ENCODE peak calls at places on chromosome 1, in six cellular contexts. One of them, this sample, is unnamed.

GRCh38 chr1:90402893-90403849 is 313.9 kb downstream of the BARHL2 start:
- DNase-seq in Peyer's patch: no peak
- DNase-seq in HAP-1: peak; percentile 64
- DNase-seq in heart right ventricle: no peak
- DNase-seq in adrenal gland: no peak
- DNase-seq in lung: peak; percentile 42
- DNase-seq in this sample: no peak

GRCh38 chr1:152182431-152182830 is 23.4 kb upstream of the RPTN start:
- DNase-seq in heart right ventricle: no peak
- DNase-seq in adrenal gland: no peak
- DNase-seq in Peyer's patch: no peak
- DNase-seq in lung: no peak
- DNase-seq in HAP-1: no peak
- DNase-seq in this sample: peak; percentile 36

GRCh38 chr1:184890539-184890973 is 83.8 kb downstream of the NIBAN1 start:
- DNase-seq in heart right ventricle: peak; percentile 64
- DNase-seq in lung: no peak
- DNase-seq in HAP-1: no peak
- DNase-seq in Peyer's patch: no peak
- DNase-seq in adrenal gland: peak; percentile 86
- DNase-seq in this sample: peak; percentile 53

GRCh38 chr1:86419277-86419903 is 4.6 kb upstream of the CLCA2 start:
- DNase-seq in HAP-1: peak; percentile 53
- DNase-seq in heart right ventricle: peak; percentile 23
- DNase-seq in adrenal gland: no peak
- DNase-seq in Peyer's patch: peak; percentile 61
- DNase-seq in lung: peak; percentile 43
- DNase-seq in this sample: peak; percentile 54

GRCh38 chr1:178953034-178953433 is 72.7 kb upstream of the FAM20B start:
- DNase-seq in Peyer's patch: no peak
- DNase-seq in adrenal gland: no peak
- DNase-seq in heart right ventricle: peak; percentile 54
- DNase-seq in HAP-1: no peak
- DNase-seq in lung: no peak
- DNase-seq in this sample: no peak

GRCh38 chr1:162905759-162906158 is 44.8 kb upstream of the CCDC190 start:
- DNase-seq in HAP-1: no peak
- DNase-seq in lung: no peak
- DNase-seq in adrenal gland: no peak
- DNase-seq in Peyer's patch: no peak
- DNase-seq in heart right ventricle: no peak
- DNase-seq in this sample: no peak

GRCh38 chr1:1216770-1217620 is 3.0 kb upstream of the TNFRSF4 start:
- DNase-seq in heart right ventricle: no peak
- DNase-seq in adrenal gland: no peak
- DNase-seq in Peyer's patch: no peak
- DNase-seq in lung: no peak
- DNase-seq in HAP-1: no peak
- DNase-seq in this sample: peak; percentile 59

GRCh38 chr1:230568008-230568407 is 74.3 kb upstream of the COG2 start:
- DNase-seq in lung: no peak
- DNase-seq in HAP-1: peak; percentile 15
- DNase-seq in adrenal gland: peak; percentile 52
- DNase-seq in Peyer's patch: no peak
- DNase-seq in heart right ventricle: no peak
- DNase-seq in this sample: no peak

GRCh38 chr1:32967863-32968571 is 3.4 kb upstream of the RNF19B start:
- DNase-seq in lung: no peak
- DNase-seq in HAP-1: no peak
- DNase-seq in adrenal gland: no peak
- DNase-seq in Peyer's patch: no peak
- DNase-seq in heart right ventricle: no peak
- DNase-seq in this sample: no peak

GRCh38 chr1:17984510-17985085 is 123.0 kb upstream of the IGSF21 start:
- DNase-seq in lung: no peak
- DNase-seq in HAP-1: peak; percentile 70
- DNase-seq in adrenal gland: peak; percentile 69
- DNase-seq in heart right ventricle: no peak
- DNase-seq in Peyer's patch: peak; percentile 68
- DNase-seq in this sample: no peak

GRCh38 chr1:207259391-207259790 is 62.1 kb upstream of the CD55 start:
- DNase-seq in adrenal gland: no peak
- DNase-seq in HAP-1: peak; percentile 9
- DNase-seq in Peyer's patch: peak; percentile 54
- DNase-seq in heart right ventricle: peak; percentile 13
- DNase-seq in lung: no peak
- DNase-seq in this sample: no peak

GRCh38 chr1:108000620-108001105 is 35.7 kb upstream of the VAV3 start:
- DNase-seq in lung: peak; percentile 29
- DNase-seq in adrenal gland: peak; percentile 75
- DNase-seq in Peyer's patch: peak; percentile 86
- DNase-seq in HAP-1: no peak
- DNase-seq in heart right ventricle: peak; percentile 64
- DNase-seq in this sample: no peak

GRCh38 chr1:70487910-70488665 is 77.0 kb downstream of the CTH start:
- DNase-seq in HAP-1: peak; percentile 71
- DNase-seq in lung: no peak
- DNase-seq in Peyer's patch: no peak
- DNase-seq in adrenal gland: peak; percentile 61
- DNase-seq in heart right ventricle: peak; percentile 16
- DNase-seq in this sample: peak; percentile 43

DNA sequence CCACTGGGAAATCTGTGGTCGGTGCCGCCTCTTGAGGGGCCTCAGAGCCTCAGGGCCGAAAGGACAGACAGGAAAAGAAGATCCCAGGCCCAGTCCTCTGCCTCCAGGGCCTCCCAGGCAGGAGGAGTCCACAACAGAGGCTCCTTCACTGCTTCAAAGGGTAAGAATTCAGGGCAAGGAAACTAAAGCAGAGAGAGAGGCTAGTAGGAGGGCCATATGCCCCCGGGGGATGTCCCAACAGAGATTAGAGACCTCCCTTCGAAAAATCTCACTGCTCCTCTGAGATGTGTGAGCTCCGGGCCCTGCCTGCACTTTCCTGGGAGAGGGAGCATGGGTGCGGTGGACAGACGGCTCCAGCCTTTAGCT is 465.9 kb downstream of the NPHP4 start:
- DNase-seq in lung: no peak
- DNase-seq in adrenal gland: no peak
- DNase-seq in heart right ventricle: no peak
- DNase-seq in HAP-1: no peak
- DNase-seq in Peyer's patch: no peak
- DNase-seq in this sample: no peak
- H3K27me3 ChIP-seq in lung: no peaks in the 10 kb centered on the region
- H3K27me3 ChIP-seq in adrenal gland: peaks cover 9% of the 10 kb centered on the region
- H3K27me3 ChIP-seq in heart right ventricle: peaks cover 51% of the 10 kb centered on the region
- H3K27me3 ChIP-seq in HAP-1: no peaks in the 10 kb centered on the region
- H3K27me3 ChIP-seq in Peyer's patch: no peaks in the 10 kb centered on the region
- H3K27me3 ChIP-seq in this sample: no peaks in the 10 kb centered on the region

DNA sequence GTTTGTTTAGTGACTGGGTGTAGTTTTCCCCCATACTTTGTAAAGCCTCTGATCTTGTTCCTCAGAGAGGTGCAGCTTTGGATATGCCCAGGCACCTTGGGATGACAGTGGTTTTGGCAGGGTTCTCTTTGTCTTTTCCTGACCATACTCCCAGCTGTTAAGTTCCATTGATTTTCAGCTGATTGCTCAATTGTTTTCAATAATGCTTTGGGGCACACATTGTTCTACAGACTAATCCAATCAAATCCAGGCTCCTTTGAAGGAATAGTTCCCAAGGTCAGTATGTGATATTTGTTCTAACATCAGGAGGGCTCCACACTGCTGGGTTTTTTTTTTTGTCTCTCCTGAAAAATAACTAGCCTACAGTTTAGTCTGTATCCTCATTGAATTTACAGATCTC is 24.8 kb downstream of the PPP2R5A start:
- DNase-seq in HAP-1: no peak
- DNase-seq in heart right ventricle: no peak
- DNase-seq in adrenal gland: no peak
- DNase-seq in Peyer's patch: no peak
- DNase-seq in lung: no peak
- DNase-seq in this sample: no peak
- H3K9me3 ChIP-seq in HAP-1: no peaks in the 10 kb centered on the region
- H3K9me3 ChIP-seq in heart right ventricle: peaks cover 18% of the 10 kb centered on the region
- H3K9me3 ChIP-seq in adrenal gland: no peaks in the 10 kb centered on the region
- H3K9me3 ChIP-seq in Peyer's patch: no peaks in the 10 kb centered on the region
- H3K9me3 ChIP-seq in lung: peaks cover 2% of the 10 kb centered on the region
- H3K9me3 ChIP-seq in this sample: no peaks in the 10 kb centered on the region

GRCh38 chr1:24998554-24999245 is 68.6 kb upstream of the RUNX3 start:
- DNase-seq in lung: no peak
- DNase-seq in Peyer's patch: no peak
- DNase-seq in adrenal gland: no peak
- DNase-seq in heart right ventricle: no peak
- DNase-seq in HAP-1: no peak
- DNase-seq in this sample: no peak
- H3K4me3 ChIP-seq in lung: no peak overlapping the region
- H3K4me3 ChIP-seq in Peyer's patch: no peak overlapping the region
- H3K4me3 ChIP-seq in adrenal gland: no peak overlapping the region
- H3K4me3 ChIP-seq in heart right ventricle: no peak overlapping the region
- H3K4me3 ChIP-seq in HAP-1: no peak overlapping the region
- H3K4me3 ChIP-seq in this sample: no peak overlapping the region

GRCh38 chr1:41397020-41397419 is 35.8 kb downstream of the FOXO6 start:
- DNase-seq in adrenal gland: no peak
- DNase-seq in heart right ventricle: no peak
- DNase-seq in Peyer's patch: no peak
- DNase-seq in lung: no peak
- DNase-seq in HAP-1: no peak
- DNase-seq in this sample: no peak
- H3K27me3 ChIP-seq in adrenal gland: peaks cover 5% of the 10 kb centered on the region
- H3K27me3 ChIP-seq in heart right ventricle: peaks cover 2% of the 10 kb centered on the region
- H3K27me3 ChIP-seq in Peyer's patch: no peaks in the 10 kb centered on the region
- H3K27me3 ChIP-seq in lung: no peaks in the 10 kb centered on the region
- H3K27me3 ChIP-seq in HAP-1: no peaks in the 10 kb centered on the region
- H3K27me3 ChIP-seq in this sample: no peaks in the 10 kb centered on the region

GRCh38 chr1:4091996-4092395 is 191.9 kb upstream of the C1orf174 start:
- DNase-seq in adrenal gland: no peak
- DNase-seq in Peyer's patch: peak; percentile 19
- DNase-seq in heart right ventricle: no peak
- DNase-seq in HAP-1: no peak
- DNase-seq in lung: no peak
- DNase-seq in this sample: no peak
- H3K9me3 ChIP-seq in adrenal gland: no peaks in the 10 kb centered on the region
- H3K9me3 ChIP-seq in Peyer's patch: no peaks in the 10 kb centered on the region
- H3K9me3 ChIP-seq in heart right ventricle: peaks cover 32% of the 10 kb centered on the region
- H3K9me3 ChIP-seq in HAP-1: no peaks in the 10 kb centered on the region
- H3K9me3 ChIP-seq in lung: peaks cover 38% of the 10 kb centered on the region
- H3K9me3 ChIP-seq in this sample: no peaks in the 10 kb centered on the region

DNA sequence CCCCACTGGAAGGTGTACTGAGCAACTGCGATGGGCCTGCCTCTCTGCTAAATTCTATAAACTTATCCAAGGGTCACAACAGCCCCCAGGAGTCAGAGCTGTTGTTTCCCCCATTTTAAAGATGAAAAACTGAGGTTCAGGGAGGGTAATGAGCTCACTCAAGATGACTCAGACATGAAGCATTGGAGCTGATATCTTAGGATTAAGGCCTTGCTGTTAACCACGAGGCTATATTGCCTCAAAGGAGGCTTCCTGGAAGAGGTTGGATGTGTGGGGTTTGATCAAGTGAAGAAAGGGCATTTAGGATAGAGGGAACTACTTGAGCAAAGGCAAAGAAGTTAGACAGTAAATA is 6.7 kb downstream of the LDLRAP1 start:
- DNase-seq in heart right ventricle: no peak
- DNase-seq in Peyer's patch: no peak
- DNase-seq in lung: no peak
- DNase-seq in adrenal gland: no peak
- DNase-seq in HAP-1: no peak
- DNase-seq in this sample: no peak
- H3K4me3 ChIP-seq in heart right ventricle: no peak overlapping the region
- H3K4me3 ChIP-seq in Peyer's patch: no peak overlapping the region
- H3K4me3 ChIP-seq in lung: no peak overlapping the region
- H3K4me3 ChIP-seq in adrenal gland: no peak overlapping the region
- H3K4me3 ChIP-seq in HAP-1: no peak overlapping the region
- H3K4me3 ChIP-seq in this sample: peak overlapping the region; percentile 42

DNA sequence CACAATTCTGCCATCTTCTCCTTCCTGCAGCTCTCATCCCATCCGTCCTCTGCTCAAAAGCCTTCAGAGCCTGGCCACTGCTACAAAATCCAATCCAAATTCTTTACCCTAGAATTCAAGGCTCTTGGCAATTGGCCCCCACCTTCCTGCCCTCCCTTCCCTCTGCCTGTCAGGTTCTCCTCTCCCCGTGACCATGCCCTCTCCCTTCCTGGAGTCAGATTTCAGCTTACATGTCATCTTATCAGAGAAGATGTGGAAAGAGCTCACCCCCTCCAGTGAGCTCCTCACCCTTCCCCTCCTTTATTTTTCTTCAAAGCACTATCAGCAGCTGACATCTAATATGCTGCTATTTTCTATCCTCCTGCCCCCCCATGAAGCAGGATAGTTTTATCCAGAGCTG is 86.9 kb downstream of the GRIK3 start:
- DNase-seq in Peyer's patch: no peak
- DNase-seq in lung: no peak
- DNase-seq in adrenal gland: no peak
- DNase-seq in HAP-1: no peak
- DNase-seq in heart right ventricle: no peak
- DNase-seq in this sample: no peak
- H3K27me3 ChIP-seq in Peyer's patch: no peaks in the 10 kb centered on the region
- H3K27me3 ChIP-seq in lung: peaks cover 3% of the 10 kb centered on the region
- H3K27me3 ChIP-seq in adrenal gland: no peaks in the 10 kb centered on the region
- H3K27me3 ChIP-seq in HAP-1: no peaks in the 10 kb centered on the region
- H3K27me3 ChIP-seq in heart right ventricle: peaks cover 39% of the 10 kb centered on the region
- H3K27me3 ChIP-seq in this sample: no peaks in the 10 kb centered on the region